ENCODE peak calls at places on chromosomes 7 and 10, in five cellular contexts. G is esophagus squamous epithelium, L is psoas muscle, H is GM06990, R is fibroblast of villous mesenchyme. F is an unnamed sample.

GRCh38 chr10:127017406-127018297 is 112.4 kb downstream of the DOCK1 start:
- DNase-seq in G (no peak), L (no peak), H (no peak), R (no peak), F (no peak)

GRCh38 chr10:47409171-47409865 is 25.2 kb upstream of the ZNF488 start:
- DNase-seq in G (no peak), L (no peak), H (no peak), R (no peak), F (no peak)

GRCh38 chr10:78895469-78895868 is 173.3 kb upstream of the ZMIZ1 start:
- DNase-seq in G (no peak), L (no peak), H (no peak), R (no peak), F (no peak)

GRCh38 chr10:103040424-103040823 is 122.3 kb downstream of the CNNM2 start:
- DNase-seq in G (no peak), L (no peak), H (no peak), R (peak), F (no peak)

GRCh38 chr7:127872122-127872521 is 159.1 kb downstream of the LRRC4 start:
- DNase-seq in G (no peak), L (no peak), H (no peak), R (no peak), F (peak)

GRCh38 chr7:150903627-150904026 is 51.3 kb downstream of the AOC1 start:
- DNase-seq in G (no peak), L (peak), H (no peak), R (peak), F (peak)

GRCh38 chr10:113228570-113228969 is 278.5 kb downstream of the TCF7L2 start:
- DNase-seq in G (no peak), L (no peak), H (no peak), R (peak), F (no peak)

GRCh38 chr10:61503051-61503450 is 49.9 kb upstream of the TMEM26 start:
- DNase-seq in G (no peak), L (no peak), H (no peak), R (no peak), F (no peak)

GRCh38 chr10:30034433-30035137 is 24.8 kb downstream of the JCAD start:
- DNase-seq in G (no peak), L (no peak), H (peak), R (no peak), F (no peak)

GRCh38 chr7:25979605-25980004 is 172.4 kb upstream of the NFE2L3 start:
- DNase-seq in G (no peak), L (no peak), H (no peak), R (no peak), F (no peak)

GRCh38 chr10:122421747-122422146 is 32.7 kb upstream of the ARMS2 start:
- DNase-seq in G (no peak), L (no peak), H (no peak), R (no peak), F (no peak)

GRCh38 chr7:44724276-44724675 is 24.4 kb upstream of the ZMIZ2 start:
- DNase-seq in G (no peak), L (no peak), H (no peak), R (no peak), F (no peak)

GRCh38 chr7:17046666-17047065 is 164.9 kb upstream of the AGR3 start:
- DNase-seq in G (no peak), L (no peak), H (no peak), R (no peak), F (no peak)

GRCh38 chr10:88062798-88063472 is 199.5 kb downstream of the PTEN start:
- DNase-seq in G (no peak), L (no peak), H (no peak), R (peak), F (no peak)

GRCh38 chr7:4733936-4734528 is 41.4 kb upstream of the AP5Z1 start:
- DNase-seq in G (no peak), L (no peak), H (no peak), R (no peak), F (no peak)

GRCh38 chr10:123019941-123020703 is 11.3 kb downstream of the ACADSB start:
- DNase-seq in G (no peak), L (no peak), H (no peak), R (no peak), F (no peak)

GRCh38 chr10:97058521-97058920 is 127.2 kb downstream of the SLIT1 start:
- DNase-seq in G (no peak), L (no peak), H (no peak), R (no peak), F (no peak)

GRCh38 chr10:84375011-84375410 is 46.6 kb downstream of the CCSER2 start:
- DNase-seq in G (no peak), L (no peak), H (peak), R (peak), F (peak)

GRCh38 chr7:149690688-149691446 is 82.5 kb downstream of the ZNF467 start:
- DNase-seq in G (no peak), L (peak), H (no peak), R (peak), F (no peak)

GRCh38 chr10:14532473-14533251 is 201.9 kb upstream of the FRMD4A start:
- DNase-seq in G (no peak), L (no peak), H (no peak), R (no peak), F (no peak)

GRCh38 chr10:126349676-126350075 is 38.6 kb downstream of the ADAM12 start:
- DNase-seq in G (no peak), L (no peak), H (no peak), R (no peak), F (no peak)

GRCh38 chr7:158111906-158112570 is 475.6 kb downstream of the PTPRN2 start:
- DNase-seq in G (no peak), L (no peak), H (no peak), R (no peak), F (no peak)

GRCh38 chr10:125054664-125055273 is 105.6 kb downstream of the CTBP2 start:
- DNase-seq in G (no peak), L (no peak), H (no peak), R (no peak), F (no peak)

GRCh38 chr7:117645456-117646181 is 165.8 kb downstream of the CFTR start:
- DNase-seq in G (no peak), L (no peak), H (no peak), R (peak), F (no peak)

GRCh38 chr7:68793513-68793912 is 804.8 kb upstream of the AUTS2 start:
- DNase-seq in G (no peak), L (no peak), H (no peak), R (no peak), F (no peak)

GRCh38 chr10:49173201-49173772 is 14.9 kb downstream of the TMEM273 start:
- DNase-seq in G (no peak), L (no peak), H (no peak), R (no peak), F (no peak)

GRCh38 chr10:43076876-43077420 is at the start of gene RET:
- DNase-seq in G (no peak), L (peak), H (peak), R (no peak), F (no peak)

GRCh38 chr7:150936018-150936417 is 42.1 kb downstream of the KCNH2 start:
- DNase-seq in G (no peak), L (no peak), H (no peak), R (no peak), F (no peak)

GRCh38 chr7:137454169-137455166 is 110.9 kb upstream of the PTN start:
- DNase-seq in G (no peak), L (peak), H (no peak), R (peak), F (peak)

GRCh38 chr7:6729492-6730342 is 23.0 kb upstream of the ZNF12 start:
- DNase-seq in G (peak), L (peak), H (peak), R (peak), F (peak)
- TF ChIP-seq CTCF in G (no peak), L (peak), H (peak), R (no peak), F (no peak)

DNA sequence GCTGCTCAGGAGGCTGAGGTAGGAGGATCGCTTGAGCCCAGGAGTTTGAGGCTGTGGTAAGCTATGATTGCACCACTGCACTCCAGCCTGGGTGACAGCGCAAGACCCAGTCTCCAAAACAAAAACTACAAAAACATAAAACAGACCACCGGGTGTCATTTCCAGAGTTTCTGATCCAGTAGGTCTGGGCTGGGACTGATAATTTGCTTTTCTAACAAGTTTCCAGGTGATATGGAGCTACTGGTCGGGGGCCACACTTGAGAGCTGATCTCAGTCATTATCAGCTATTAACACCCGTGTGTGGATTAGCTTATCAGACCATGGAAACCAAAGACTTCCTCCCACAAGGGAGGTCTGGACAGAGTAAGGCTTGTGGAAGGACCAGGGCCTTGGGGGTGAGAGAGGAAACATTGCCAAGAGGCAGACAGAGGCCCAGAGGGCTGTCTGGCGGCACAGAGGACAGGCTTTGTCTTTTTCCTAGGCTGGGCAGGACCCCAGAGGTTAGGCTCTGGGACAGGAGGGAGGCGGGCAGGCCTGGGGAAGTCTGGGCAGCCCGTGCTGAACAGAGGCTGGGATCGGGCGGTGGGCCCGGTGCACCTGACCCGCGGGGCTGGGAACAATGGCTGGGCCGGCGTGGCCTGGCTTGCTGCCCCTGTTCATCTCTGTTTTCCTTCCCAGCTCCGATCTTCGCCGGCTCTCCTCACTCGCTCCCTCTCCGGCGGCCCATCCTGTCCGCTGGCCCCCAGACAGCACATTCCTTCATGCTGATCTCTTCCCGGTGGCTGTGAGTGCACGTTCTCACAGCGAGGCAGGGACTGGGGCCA is 25.2 kb downstream of the TMEM270 start:
- DNase-seq in G (no peak), L (peak), H (no peak), R (peak), F (no peak)
- TF ChIP-seq CTCF in G (no peak), L (no peak), H (no peak), R (no peak), F (no peak)

DNA sequence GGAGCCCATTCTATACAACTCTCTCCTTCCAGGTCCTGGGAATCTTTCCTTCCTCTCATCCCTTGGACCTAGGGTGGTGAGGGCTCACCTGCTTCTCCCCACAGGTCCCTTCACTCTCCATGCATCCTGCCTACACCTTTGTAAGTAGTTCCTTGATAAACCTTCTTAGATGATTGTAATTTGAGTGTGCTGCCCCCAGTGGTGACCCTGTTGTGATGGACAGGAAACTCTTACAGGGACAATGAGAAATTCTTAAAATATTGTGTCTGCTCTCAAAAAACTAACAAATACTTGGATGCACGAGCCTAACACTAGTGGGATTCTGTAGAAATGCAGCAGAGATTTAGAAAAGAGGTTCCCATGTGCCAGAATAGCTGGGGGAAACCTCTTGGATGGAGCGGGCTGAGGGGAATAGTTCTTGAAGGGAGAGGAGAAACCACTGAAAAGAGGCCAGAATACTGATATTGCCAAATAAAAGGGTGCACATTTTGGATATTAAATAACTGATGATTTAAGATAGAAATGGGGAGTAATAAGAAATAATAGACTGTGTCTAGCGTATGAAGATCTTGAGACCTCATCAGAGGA is 6.7 kb upstream of the PAXIP1 start:
- DNase-seq in G (no peak), L (no peak), H (no peak), R (no peak), F (no peak)
- TF ChIP-seq CTCF in G (no peak), L (peak), H (peak), R (peak), F (peak)

DNA sequence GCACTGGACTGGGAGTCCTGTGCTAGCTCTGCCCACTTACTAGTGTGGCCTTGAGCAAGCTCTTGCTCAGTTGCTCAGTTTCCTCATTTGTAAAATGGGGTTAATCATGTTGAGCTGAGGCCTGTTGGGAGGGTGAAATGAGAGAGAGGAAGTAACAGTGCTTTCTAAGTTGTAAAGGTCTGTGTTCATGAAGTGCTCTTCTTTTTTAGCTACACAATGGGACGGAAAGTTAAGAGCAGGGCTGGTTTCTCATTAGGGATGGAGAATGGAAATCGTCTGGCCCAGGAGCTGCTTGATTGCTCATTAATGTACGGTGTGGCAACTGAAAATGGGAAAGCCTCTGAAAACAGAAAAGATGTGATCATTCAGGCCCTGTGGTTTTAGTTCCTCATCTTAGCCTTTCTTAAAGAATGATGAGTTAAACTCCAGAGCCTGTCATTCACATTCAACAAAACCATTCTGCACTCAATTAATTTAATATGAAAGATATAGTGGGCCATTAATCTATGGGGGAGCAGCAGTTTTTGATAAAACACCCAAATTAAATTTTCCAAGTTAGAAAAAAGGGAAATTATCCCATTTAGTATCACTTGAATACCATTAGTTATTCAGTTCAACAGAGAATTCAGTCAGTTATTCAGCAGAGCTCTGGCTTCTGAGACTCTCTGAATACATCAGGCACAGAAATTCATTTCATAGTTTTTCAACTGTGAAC is 60.5 kb downstream of the SH2D4B start:
- DNase-seq in G (no peak), L (no peak), H (peak), R (no peak), F (peak)
- TF ChIP-seq CTCF in G (no peak), L (no peak), H (no peak), R (no peak), F (no peak)

GRCh38 chr10:90306187-90306586 is 551.7 kb downstream of the HTR7 start:
- DNase-seq in G (no peak), L (no peak), H (no peak), R (peak), F (no peak)

GRCh38 chr10:90302758-90303443 is 554.9 kb downstream of the HTR7 start:
- DNase-seq in G (no peak), L (no peak), H (no peak), R (no peak), F (no peak)

GRCh38 chr10:90313548-90314325 is 544.1 kb downstream of the HTR7 start:
- DNase-seq in G (no peak), L (no peak), H (no peak), R (peak), F (no peak)

GRCh38 chr10:90308223-90308622 is 549.6 kb downstream of the HTR7 start:
- DNase-seq in G (no peak), L (no peak), H (no peak), R (peak), F (no peak)
- TF ChIP-seq CTCF in G (no peak), L (no peak), H (no peak), R (no peak), F (no peak)

GRCh38 chr10:85614566-85614965 is 752.0 kb downstream of the GRID1 start:
- DNase-seq in G (no peak), L (no peak), H (no peak), R (no peak), F (no peak)
- TF ChIP-seq CTCF in G (no peak), L (no peak), H (no peak), R (no peak), F (no peak)